ENCODE peak calls at places on chromosome 12, in four cellular contexts. E is A549, N is IMR-90, P is AG09309. Y is an unnamed sample.
A peak's percentile ranks its signal among the peaks of the same experiment; 100 is the strongest.

GRCh38 chr12:87827638-87828264 is 201.4 kb downstream of the C12orf50 start:
- DNase-seq in P (no peak), E (peak; percentile 84), N (peak; percentile 86), Y (peak; percentile 65)

GRCh38 chr12:27524839-27525238 is 833 bp downstream of the PPFIBP1 start:
- DNase-seq in N (peak; percentile 41), P (no peak), E (peak; percentile 10), Y (peak; percentile 57)

GRCh38 chr12:95802482-95803264 is 12.1 kb upstream of the NTN4 start:
- DNase-seq in P (peak; percentile 59), N (peak; percentile 93), E (peak; percentile 98), Y (peak; percentile 81)

GRCh38 chr12:25988505-25988904 is 30.0 kb downstream of the RASSF8 start:
- DNase-seq in N (no peak), E (no peak), P (no peak), Y (no peak)

GRCh38 chr12:76999157-76999556 is 66.2 kb downstream of the E2F7 start:
- DNase-seq in N (no peak), P (no peak), E (no peak), Y (no peak)

GRCh38 chr12:953776-954175 is 4.3 kb upstream of the RAD52 start:
- DNase-seq in P (peak; percentile 16), N (peak; percentile 68), E (no peak), Y (peak; percentile 82)

GRCh38 chr12:45742590-45742989 is 13.1 kb downstream of the ARID2 start:
- DNase-seq in E (no peak), N (no peak), P (no peak), Y (no peak)

GRCh38 chr12:82182601-82183000 is 175.6 kb downstream of the CCDC59 start:
- DNase-seq in P (no peak), E (no peak), N (no peak), Y (no peak)

GRCh38 chr12:70842136-70842535 is 78.4 kb downstream of the PTPRR start:
- DNase-seq in P (no peak), N (no peak), E (no peak), Y (peak; percentile 70)

GRCh38 chr12:718756-719138 is 33.6 kb upstream of the WNK1 start:
- DNase-seq in E (no peak), N (no peak), P (no peak), Y (no peak)

GRCh38 chr12:109732321-109733305 is 19.0 kb downstream of the FAM222A start:
- DNase-seq in P (no peak), N (no peak), E (no peak), Y (no peak)

GRCh38 chr12:62468394-62468793 is 1.8 kb downstream of the MON2 start:
- DNase-seq in P (no peak), N (no peak), E (no peak), Y (peak; percentile 28)

GRCh38 chr12:108967869-108968540 is 52.9 kb downstream of the SVOP start:
- DNase-seq in E (peak; percentile 51), N (no peak), P (no peak), Y (peak; percentile 9)

GRCh38 chr12:1587927-1588573 is 6.3 kb downstream of the FBXL14 start:
- DNase-seq in P (no peak), N (peak; percentile 54), E (no peak), Y (no peak)

GRCh38 chr12:84397279-84397678 is 515.3 kb downstream of the SLC6A15 start:
- DNase-seq in E (no peak), N (no peak), P (no peak), Y (peak; percentile 27)

GRCh38 chr12:93569301-93569655 is 3.2 kb upstream of the SOCS2 start:
- DNase-seq in P (no peak), N (no peak), E (no peak), Y (no peak)

GRCh38 chr12:123937707-123938600 is 34.7 kb downstream of the CCDC92 start:
- DNase-seq in N (peak; percentile 17), E (no peak), P (no peak), Y (no peak)

GRCh38 chr12:13242926-13243325 is 46.4 kb downstream of the EMP1 start:
- DNase-seq in P (no peak), E (no peak), N (no peak), Y (no peak)

GRCh38 chr12:57717131-57717530 is 21.4 kb downstream of the AGAP2 start:
- DNase-seq in P (no peak), E (no peak), N (no peak), Y (no peak)

GRCh38 chr12:4086481-4086880 is 187.1 kb upstream of the CCND2 start:
- DNase-seq in E (no peak), N (no peak), P (no peak), Y (no peak)

GRCh38 chr12:26514364-26514763 is 318.6 kb downstream of the ITPR2 start:
- DNase-seq in E (no peak), P (no peak), N (no peak), Y (peak; percentile 5)

GRCh38 chr12:95218852-95219171 is 1.2 kb downstream of the VEZT start:
- DNase-seq in E (peak; percentile 51), N (no peak), P (no peak), Y (peak; percentile 16)

GRCh38 chr12:46131729-46132128 is 137.1 kb downstream of the SLC38A1 start:
- DNase-seq in N (no peak), E (peak; percentile 50), P (no peak), Y (peak; percentile 7)

GRCh38 chr12:108634225-108634795 is 616 bp upstream of the SELPLG start:
- DNase-seq in E (peak; percentile 44), P (no peak), N (no peak), Y (no peak)

GRCh38 chr12:57888407-57889157 is 42.1 kb upstream of the CTDSP2 start:
- DNase-seq in N (peak; percentile 76), P (no peak), E (no peak), Y (peak; percentile 81)

GRCh38 chr12:108313609-108314331 is 25.3 kb downstream of the CMKLR1 start:
- DNase-seq in E (no peak), N (no peak), P (no peak), Y (no peak)

GRCh38 chr12:120366884-120367251 is 2.1 kb downstream of the MSI1 start:
- DNase-seq in N (no peak), E (no peak), P (no peak), Y (no peak)

GRCh38 chr12:122282066-122282465 is 15.8 kb upstream of the VPS33A start:
- DNase-seq in P (peak; percentile 17), E (peak; percentile 29), N (peak; percentile 87), Y (peak; percentile 76)

GRCh38 chr12:68358532-68359485 is 26.6 kb upstream of the MDM1 start:
- DNase-seq in P (peak; percentile 65), E (peak; percentile 88), N (peak; percentile 82), Y (peak; percentile 85)

GRCh38 chr12:21764950-21765349 is 9.6 kb downstream of the KCNJ8 start:
- DNase-seq in E (no peak), P (no peak), N (no peak), Y (no peak)

GRCh38 chr12:74608376-74608775 is 70.7 kb downstream of the ATXN7L3B start:
- DNase-seq in N (no peak), P (no peak), E (no peak), Y (no peak)

GRCh38 chr12:70982991-70983390 is 62.5 kb upstream of the PTPRR start:
- DNase-seq in N (peak; percentile 19), E (no peak), P (no peak), Y (peak; percentile 60)

GRCh38 chr12:94100254-94100653 is 48.1 kb upstream of the PLXNC1 start:
- DNase-seq in E (peak; percentile 38), N (peak; percentile 58), P (peak; percentile 67), Y (peak; percentile 67)

GRCh38 chr12:79688376-79689040 is 2.3 kb downstream of the PAWR start:
- DNase-seq in P (no peak), E (no peak), N (no peak), Y (peak; percentile 30)

GRCh38 chr12:49982246-49983229 is 9.8 kb downstream of the AQP6 start:
- DNase-seq in P (no peak), N (peak; percentile 46), E (no peak), Y (peak; percentile 69)

GRCh38 chr12:80837342-80837978 is 100.3 kb downstream of the LIN7A start:
- DNase-seq in P (peak; percentile 45), N (peak; percentile 76), E (peak; percentile 53), Y (peak; percentile 78)

GRCh38 chr12:96227365-96228106 is 33.4 kb downstream of the ELK3 start:
- DNase-seq in P (no peak), N (no peak), E (no peak), Y (no peak)

GRCh38 chr12:3869860-3870259 is 3.3 kb downstream of the PARP11 start:
- DNase-seq in E (no peak), P (no peak), N (no peak), Y (no peak)

GRCh38 chr12:107558816-107559382 is 126.7 kb upstream of the PWP1 start:
- DNase-seq in E (no peak), P (no peak), N (no peak), Y (no peak)

GRCh38 chr12:55446334-55446733 is 2.5 kb downstream of the OR6C2 start:
- DNase-seq in N (no peak), P (no peak), E (no peak), Y (no peak)
- TF ChIP-seq CTCF in N (no peak), P (no peak), E (no peak), Y (no peak)

GRCh38 chr12:130776857-130777339 is 60.8 kb upstream of the RIMBP2 start:
- DNase-seq in P (peak; percentile 23), N (no peak), E (no peak), Y (no peak)

GRCh38 chr12:130780325-130780724 is 58.7 kb downstream of the STX2 start:
- DNase-seq in E (no peak), P (no peak), N (no peak), Y (no peak)

GRCh38 chr12:130778776-130779175 is 60.3 kb downstream of the STX2 start:
- DNase-seq in E (no peak), P (no peak), N (no peak), Y (no peak)

GRCh38 chr12:130780880-130781575 is 58.0 kb downstream of the STX2 start:
- DNase-seq in P (no peak), E (no peak), N (no peak), Y (no peak)

GRCh38 chr12:130775953-130776856 is 60.1 kb upstream of the RIMBP2 start:
- DNase-seq in P (peak; percentile 55), N (peak; percentile 88), E (peak; percentile 65), Y (peak; percentile 82)
- H3K4me3 ChIP-seq in P (peak overlapping the region; percentile 32), N (peak overlapping the region; percentile 15), E (no peak overlapping the region), Y (peak overlapping the region; percentile 31)

GRCh38 chr12:104653730-104654328 is 197.1 kb downstream of the CHST11 start:
- DNase-seq in E (peak; percentile 38), N (no peak), P (no peak), Y (no peak)
- TF ChIP-seq CTCF in E (peak; percentile 11), N (peak; percentile 22), P (no peak), Y (peak; percentile 40)

DNA sequence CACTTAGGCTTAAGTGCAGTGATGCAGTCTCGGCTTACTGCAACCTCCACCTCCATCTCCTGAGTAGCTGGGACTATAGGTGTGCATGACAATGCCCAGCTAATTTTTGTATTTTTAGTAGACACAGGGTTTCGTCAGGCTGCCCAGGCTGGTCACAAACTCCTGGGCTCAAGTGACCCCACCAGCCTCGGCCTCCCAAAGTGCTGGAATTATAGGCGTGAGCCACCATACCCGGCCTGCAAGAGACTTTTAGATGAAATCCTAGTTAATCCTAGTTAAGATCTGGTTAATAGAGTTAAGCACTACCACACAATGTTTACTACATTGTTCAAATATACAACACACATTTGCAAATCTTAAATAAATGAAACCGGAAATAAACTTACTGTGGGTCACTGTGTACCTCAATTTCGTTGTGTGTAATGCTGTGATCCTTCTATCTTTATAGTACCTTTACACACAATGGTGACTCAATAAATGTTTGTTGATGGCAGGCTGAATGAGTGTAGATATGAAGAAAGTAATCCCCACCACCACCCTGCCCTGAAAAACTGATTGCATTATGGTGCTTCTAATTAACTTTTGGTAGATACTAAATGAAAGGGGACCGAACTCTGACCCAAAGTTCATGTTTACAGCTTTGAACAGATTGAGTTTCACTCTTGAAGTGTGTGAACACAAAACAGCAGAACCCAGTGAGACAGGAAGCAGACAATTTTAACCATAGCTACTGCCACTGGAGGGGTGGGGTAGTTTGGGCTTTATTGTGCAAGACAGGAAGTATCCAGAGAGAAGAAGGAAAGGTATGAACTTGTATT is 196.7 kb upstream of the AMIGO2 start:
- DNase-seq in P (peak; percentile 52), N (peak; percentile 79), E (peak; percentile 85), Y (peak; percentile 36)
- H3K4me3 ChIP-seq in P (no peak overlapping the region), N (no peak overlapping the region), E (no peak overlapping the region), Y (no peak overlapping the region)

Y was measured in fibroblast of mammary gland.